ENCODE peak calls at places on chromosomes 16 and 17, in six cellular contexts. F is AG04450, C is caudate nucleus, D is dorsolateral prefrontal cortex, U is suprapubic skin, T is heart right ventricle. I is an unnamed sample.

GRCh38 chr17:55601874-55602364 is 90.7 kb upstream of the SMIM36 start:
- DNase-seq in F (no peak), U (no peak), T (no peak), C (no peak), D (no peak), I (no peak)

GRCh38 chr16:70770968-70771552 is 29.9 kb downstream of the VAC14 start:
- DNase-seq in F (no peak), T (peak), U (no peak), D (peak), C (peak), I (no peak)

GRCh38 chr17:861364-861763 is 79.2 kb downstream of the MRM3 start:
- DNase-seq in D (no peak), C (no peak), U (no peak), F (no peak), T (no peak), I (no peak)

GRCh38 chr16:65097296-65097695 is 24.6 kb downstream of the CDH11 start:
- DNase-seq in F (no peak), C (no peak), T (no peak), U (no peak), D (no peak), I (no peak)

GRCh38 chr16:66622863-66623262 is 18.4 kb downstream of the CMTM3 start:
- DNase-seq in C (no peak), T (no peak), U (no peak), F (no peak), D (no peak), I (no peak)

GRCh38 chr16:68003031-68003430 is 3.7 kb upstream of the DPEP2 start:
- DNase-seq in D (no peak), T (no peak), U (no peak), F (no peak), C (no peak), I (no peak)

GRCh38 chr16:65312071-65312470 is 190.2 kb upstream of the CDH11 start:
- DNase-seq in T (no peak), D (no peak), F (no peak), U (no peak), C (no peak), I (no peak)

GRCh38 chr17:1003633-1003971 is 6.7 kb downstream of the TIMM22 start:
- DNase-seq in C (no peak), F (no peak), T (no peak), D (no peak), U (no peak), I (no peak)

GRCh38 chr16:2053897-2054296 is 6.1 kb downstream of the TSC2 start:
- DNase-seq in D (no peak), T (no peak), F (no peak), C (no peak), U (no peak), I (no peak)

GRCh38 chr16:87620201-87620495 is 17.8 kb downstream of the JPH3 start:
- DNase-seq in D (no peak), F (no peak), C (no peak), T (no peak), U (no peak), I (no peak)

GRCh38 chr16:20851601-20852000 is 45.3 kb downstream of the REXO5 start:
- DNase-seq in U (peak), T (peak), D (peak), C (peak), F (peak), I (no peak)

GRCh38 chr17:27333410-27333980 is 39.6 kb downstream of the WSB1 start:
- DNase-seq in F (no peak), U (peak), D (no peak), T (no peak), C (no peak), I (no peak)

GRCh38 chr16:17448640-17449638 is 21.8 kb downstream of the XYLT1 start:
- DNase-seq in U (no peak), D (no peak), T (peak), F (no peak), C (no peak), I (no peak)

GRCh38 chr16:19520861-19521331 is 1.0 kb downstream of the GDE1 start:
- DNase-seq in F (no peak), D (no peak), T (no peak), C (no peak), U (no peak), I (no peak)

GRCh38 chr17:412211-413015 is 59.8 kb upstream of the RPH3AL start:
- DNase-seq in F (peak), U (no peak), D (peak), T (no peak), C (peak), I (no peak)

GRCh38 chr16:79628501-79628975 is 28.0 kb upstream of the MAF start:
- DNase-seq in T (no peak), C (no peak), U (no peak), D (no peak), F (peak), I (no peak)

GRCh38 chr17:40540448-40540847 is 24.8 kb downstream of the CCR7 start:
- DNase-seq in C (no peak), D (no peak), F (no peak), T (no peak), U (peak), I (no peak)

GRCh38 chr16:49121636-49122035 is 160.0 kb downstream of the CBLN1 start:
- DNase-seq in T (no peak), D (no peak), U (no peak), C (no peak), F (no peak), I (no peak)

GRCh38 chr17:81813371-81813684 is 9.4 kb downstream of the GCGR start:
- DNase-seq in T (no peak), F (no peak), C (no peak), U (no peak), D (no peak), I (no peak)

GRCh38 chr16:49061315-49061714 is 220.3 kb downstream of the CBLN1 start:
- DNase-seq in C (no peak), F (no peak), T (peak), U (no peak), D (no peak), I (no peak)

GRCh38 chr17:1186214-1186820 is 6.5 kb upstream of the ABR start:
- DNase-seq in T (no peak), D (no peak), U (no peak), C (no peak), F (no peak), I (no peak)

GRCh38 chr16:54649846-54650245 is 280.8 kb upstream of the IRX5 start:
- DNase-seq in D (no peak), C (no peak), F (no peak), U (no peak), T (no peak), I (no peak)

GRCh38 chr16:48029768-48030167 is 126.0 kb downstream of the ABCC12 start:
- DNase-seq in F (no peak), U (no peak), C (no peak), T (no peak), D (no peak), I (no peak)

GRCh38 chr17:44830359-44831269 is 527 bp upstream of the GJC1 start:
- DNase-seq in T (peak), U (no peak), C (no peak), D (no peak), F (no peak), I (no peak)
- H3K27ac ChIP-seq in T (peak), U (no peak), C (no peak), D (no peak), F (peak), I (no peak)

GRCh38 chr17:7589891-7590611 is at the start of gene SOX15:
- DNase-seq in F (no peak), T (no peak), U (no peak), C (no peak), D (no peak), I (no peak)

GRCh38 chr17:7592422-7593021 is 2.6 kb upstream of the SOX15 start:
- DNase-seq in F (no peak), U (no peak), D (no peak), T (no peak), C (no peak), I (no peak)

GRCh38 chr17:7589204-7589868 is 558 bp downstream of the SOX15 start:
- DNase-seq in F (no peak), C (peak), U (peak), T (peak), D (peak), I (peak)

GRCh38 chr17:7591596-7591995 is 1.7 kb upstream of the SOX15 start:
- DNase-seq in C (no peak), D (no peak), T (no peak), F (no peak), U (no peak), I (no peak)

GRCh38 chr17:7590743-7591142 is 849 bp upstream of the SOX15 start:
- DNase-seq in T (no peak), U (no peak), D (no peak), F (no peak), C (no peak), I (no peak)
- H3K27ac ChIP-seq in T (no peak), U (peak), D (no peak), F (peak), C (no peak), I (no peak)

GRCh38 chr17:79778504-79779087 is 648 bp downstream of the CBX2 start:
- DNase-seq in U (no peak), F (no peak), T (peak), C (no peak), D (no peak), I (no peak)
- H3K27ac ChIP-seq in U (no peak), F (no peak), T (peak), C (no peak), D (no peak), I (peak)

GRCh38 chr16:85917012-85917411 is 18.1 kb downstream of the IRF8 start:
- DNase-seq in D (no peak), T (no peak), U (no peak), F (no peak), C (no peak), I (no peak)
- H3K27ac ChIP-seq in D (no peak), T (no peak), U (no peak), F (no peak), C (no peak), I (no peak)

I was measured in substantia nigra.